ENCODE peak calls at places on chromosomes 6 and 20, in four cellular contexts. P, Q, S and Z are unnamed samples.

GRCh38 chr6:113137411-113137810 is 719.7 kb upstream of the MARCKS start:
- DNase-seq in P (no peak), Q (peak), S (no peak), Z (no peak)

GRCh38 chr20:49765846-49766541 is 46.6 kb upstream of the SLC9A8 start:
- DNase-seq in P (no peak), Q (peak), S (no peak), Z (no peak)

GRCh38 chr6:26301638-26302037 is 63.4 kb upstream of the BTN3A2 start:
- DNase-seq in P (no peak), Q (no peak), S (no peak), Z (no peak)

GRCh38 chr20:31924561-31924960 is 27.3 kb downstream of the PDRG1 start:
- DNase-seq in P (no peak), Q (no peak), S (no peak), Z (no peak)

GRCh38 chr20:4304601-4305000 is 289.2 kb upstream of the RNF24 start:
- DNase-seq in P (no peak), Q (no peak), S (no peak), Z (no peak)

GRCh38 chr6:27592107-27592480 is 119.2 kb upstream of the ZNF184 start:
- DNase-seq in P (no peak), Q (peak), S (no peak), Z (peak)

GRCh38 chr20:46206025-46206424 is 87.9 kb downstream of the CD40 start:
- DNase-seq in P (peak), Q (peak), S (no peak), Z (no peak)

GRCh38 chr6:57040011-57040410 is 6.5 kb upstream of the KIAA1586 start:
- DNase-seq in P (no peak), Q (no peak), S (no peak), Z (no peak)

GRCh38 chr6:127518212-127518709 is 874 bp downstream of the MTCL3 start:
- DNase-seq in P (no peak), Q (no peak), S (no peak), Z (no peak)

GRCh38 chr6:45854343-45854742 is 161.3 kb downstream of the CLIC5 start:
- DNase-seq in P (no peak), Q (no peak), S (no peak), Z (no peak)

GRCh38 chr6:45997875-45998506 is 17.7 kb downstream of the CLIC5 start:
- DNase-seq in P (no peak), Q (no peak), S (no peak), Z (no peak)

GRCh38 chr6:37048851-37049734 is 43.6 kb downstream of the FGD2 start:
- DNase-seq in P (peak), Q (peak), S (no peak), Z (no peak)

DNA sequence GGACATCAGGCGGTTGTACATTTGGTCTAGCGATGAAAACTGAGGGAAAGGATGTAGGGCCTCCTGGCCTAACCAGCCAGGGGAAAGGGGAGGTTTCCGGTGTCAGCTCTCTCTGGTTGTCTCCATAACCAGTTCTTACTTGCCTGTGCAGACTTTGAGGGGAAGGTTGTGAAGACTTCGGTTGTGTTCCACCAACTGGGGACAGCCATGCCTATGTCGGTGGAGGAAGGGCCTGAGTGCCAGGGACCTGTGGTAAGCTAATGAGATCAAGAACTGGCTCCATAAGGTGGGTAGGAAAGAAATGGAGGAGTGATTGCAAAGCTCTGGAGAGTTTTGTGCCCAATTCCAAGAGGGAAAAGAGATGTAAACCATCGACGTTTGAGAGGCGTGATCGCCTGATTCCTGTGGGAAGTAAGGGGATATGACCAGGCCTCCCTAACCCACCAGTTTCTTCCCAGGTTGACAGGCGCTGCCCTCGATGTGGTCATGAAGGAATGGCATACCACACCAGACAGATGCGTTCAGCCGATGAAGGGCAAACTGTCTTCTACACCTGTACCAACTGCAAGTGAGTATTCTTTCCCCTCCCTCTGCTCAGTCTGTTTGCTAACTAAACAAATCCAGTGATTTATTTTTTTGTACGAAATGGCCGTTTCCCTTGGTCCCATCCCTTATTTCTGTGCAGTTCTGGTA is 847 bp downstream of the POLR1H start:
- DNase-seq in P (no peak), Q (peak), S (no peak), Z (peak)
- TF ChIP-seq FOXK2 in P (no peak), Q (no peak), S (no peak), Z (no peak)

GRCh38 chr20:33567949-33568348 is 78.1 kb downstream of the CBFA2T2 start:
- DNase-seq in P (no peak), Q (no peak), S (no peak), Z (no peak)

GRCh38 chr20:33568378-33569289 is 78.7 kb downstream of the CBFA2T2 start:
- DNase-seq in P (no peak), Q (no peak), S (peak), Z (no peak)

GRCh38 chr20:33570743-33571142 is 80.8 kb downstream of the CBFA2T2 start:
- DNase-seq in P (no peak), Q (no peak), S (no peak), Z (no peak)

GRCh38 chr20:33566781-33567603 is 77.1 kb downstream of the CBFA2T2 start:
- DNase-seq in P (no peak), Q (no peak), S (no peak), Z (no peak)

DNA sequence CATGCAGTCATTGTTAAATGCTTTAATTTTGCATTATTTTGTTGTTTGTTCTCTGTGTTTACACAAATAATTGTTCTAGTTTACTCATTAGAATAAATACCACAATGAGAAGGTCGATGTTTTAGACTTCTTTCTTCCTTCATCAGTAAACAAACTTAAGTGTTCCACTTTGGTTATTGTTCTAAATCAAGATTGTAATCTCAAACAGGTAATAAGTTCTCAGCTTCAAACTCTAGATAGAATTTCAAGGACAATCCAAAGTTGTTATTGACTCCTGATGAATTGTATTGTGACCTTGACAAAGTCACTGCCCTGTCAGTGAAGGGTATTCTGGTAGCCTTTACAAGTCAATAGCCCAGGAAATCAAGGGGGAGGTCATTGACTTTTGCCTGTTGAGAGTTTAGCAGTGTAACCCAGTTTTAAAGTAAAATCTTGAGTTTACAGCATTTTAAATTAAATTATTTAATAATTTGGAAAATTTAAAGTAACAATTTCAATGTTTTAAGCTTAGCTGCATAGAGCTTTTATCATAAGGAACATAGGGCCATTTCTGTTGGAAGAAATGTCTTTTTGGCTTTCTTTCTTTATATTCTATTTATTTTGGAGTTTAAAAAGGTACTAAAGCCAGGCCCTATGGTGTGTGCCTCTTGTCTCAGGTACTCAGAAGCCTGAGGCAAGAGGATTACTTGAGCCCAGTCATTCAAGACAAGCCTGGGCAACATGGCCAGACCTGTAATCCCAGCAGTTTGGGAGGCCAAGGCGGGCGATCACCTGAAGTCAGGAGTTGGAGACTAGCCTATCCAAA is 79.6 kb downstream of the CBFA2T2 start:
- DNase-seq in P (no peak), Q (no peak), S (peak), Z (no peak)
- TF ChIP-seq SP1 in P (no peak), Q (no peak), S (no peak), Z (no peak)

DNA sequence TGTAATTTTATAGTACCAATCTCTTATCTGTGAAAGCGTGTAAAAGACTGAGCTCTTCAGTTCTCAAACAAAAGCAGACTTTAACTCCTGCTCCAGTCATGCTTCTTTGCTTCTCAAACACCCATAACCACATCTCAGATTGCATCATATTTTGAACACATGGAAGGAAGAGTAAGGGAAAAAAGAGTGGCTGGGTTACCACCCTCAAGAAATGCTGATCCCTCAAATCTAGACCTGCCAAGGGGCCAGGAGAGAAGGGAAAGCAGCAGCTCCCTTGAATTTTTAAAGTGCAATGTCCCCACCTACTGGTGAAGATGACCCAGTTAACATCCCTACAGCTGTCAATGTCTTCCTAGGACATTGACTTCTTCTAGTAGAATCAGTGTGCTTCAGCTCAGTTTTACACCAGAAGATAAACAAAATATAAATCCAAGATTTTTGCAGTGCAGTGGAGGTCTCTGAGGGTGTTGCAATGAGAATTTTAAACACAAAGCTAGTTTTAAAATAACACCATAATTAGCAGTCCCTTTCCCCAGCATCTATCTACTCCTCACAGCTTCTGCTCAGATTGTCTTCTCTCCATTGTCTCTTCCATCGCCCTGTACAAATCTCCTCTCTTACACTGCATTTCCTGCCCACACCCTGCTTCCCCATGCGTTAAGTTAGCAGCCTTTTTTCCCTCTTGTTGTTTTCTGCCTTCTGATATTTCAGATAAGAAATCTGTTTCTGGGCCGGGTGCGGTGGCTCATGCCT is 22.6 kb upstream of the HLA-DQB2 start:
- DNase-seq in P (peak), Q (peak), S (peak), Z (peak)
- TF ChIP-seq FOXK2 in P (no peak), Q (no peak), S (no peak), Z (no peak)

DNA sequence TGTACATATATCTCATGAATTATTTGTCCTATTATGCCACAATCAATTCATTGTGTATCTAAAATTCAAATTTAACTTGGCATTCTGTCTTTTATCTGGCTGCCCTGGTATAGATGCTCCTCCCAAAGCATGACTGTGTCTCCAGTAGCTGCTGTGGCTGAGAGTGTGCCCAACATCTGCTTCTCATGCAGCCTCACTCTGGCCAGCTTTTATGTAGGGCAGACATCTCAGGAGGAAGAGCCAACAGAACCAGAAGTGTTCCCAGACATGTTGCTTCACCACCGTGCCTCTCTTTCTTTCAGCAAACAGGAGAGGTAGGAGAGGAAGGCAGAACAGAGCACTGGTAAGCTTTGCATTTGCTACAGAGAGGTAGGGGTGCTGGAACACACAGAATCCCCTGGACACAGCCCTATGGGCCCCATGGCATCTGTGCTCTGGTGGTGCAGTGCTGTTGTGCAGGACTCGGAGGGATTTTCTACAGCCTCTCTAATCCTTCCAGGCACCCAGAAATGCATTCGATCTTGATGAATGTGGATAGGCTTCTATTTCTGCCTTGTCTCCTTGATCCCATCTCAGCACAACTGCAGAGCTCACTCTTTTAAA is 637.1 kb downstream of the UTRN start:
- DNase-seq in P (no peak), Q (no peak), S (no peak), Z (no peak)
- TF ChIP-seq SP1 in P (no peak), Q (no peak), S (no peak), Z (no peak)

GRCh38 chr6:160428069-160428430 is 79.9 kb downstream of the SLC22A3 start:
- DNase-seq in P (no peak), Q (no peak), S (no peak), Z (no peak)
- TF ChIP-seq FOXK2 in P (no peak), Q (no peak), S (no peak), Z (no peak)

GRCh38 chr6:4851035-4851434 is 74.8 kb downstream of the CDYL start:
- DNase-seq in P (no peak), Q (no peak), S (no peak), Z (no peak)

GRCh38 chr6:4848382-4849068 is 72.3 kb downstream of the CDYL start:
- DNase-seq in P (no peak), Q (peak), S (peak), Z (no peak)

GRCh38 chr6:4849628-4850027 is 73.4 kb downstream of the CDYL start:
- DNase-seq in P (no peak), Q (no peak), S (no peak), Z (no peak)

GRCh38 chr6:4846387-4846786 is 70.2 kb downstream of the CDYL start:
- DNase-seq in P (no peak), Q (no peak), S (no peak), Z (no peak)

DNA sequence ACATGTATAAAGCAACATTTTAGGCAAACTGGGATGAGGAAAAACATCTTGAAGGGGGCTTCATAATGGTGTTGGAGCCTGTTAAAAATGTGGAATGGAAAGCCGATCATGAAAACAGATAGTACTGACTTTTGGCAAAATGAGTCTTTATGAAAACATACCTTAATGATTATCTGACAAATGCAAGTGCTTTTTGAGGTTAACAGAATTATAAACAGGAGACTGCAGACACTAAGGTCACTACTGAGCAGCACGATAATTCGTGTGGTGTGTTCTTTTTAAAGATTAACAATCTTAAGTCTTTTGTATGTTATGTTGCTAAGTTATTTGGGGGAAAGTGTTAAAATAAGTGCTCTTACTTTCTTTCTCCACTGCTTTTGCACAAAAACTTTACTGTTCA is 73.0 kb downstream of the CDYL start:
- DNase-seq in P (no peak), Q (no peak), S (no peak), Z (no peak)
- TF ChIP-seq SP1 in P (no peak), Q (no peak), S (no peak), Z (no peak)